ENCODE peak calls at places on chromosomes 4 and X, in four cellular contexts. C is activated CD4-positive, alpha-beta T cell treated with anti-CD3 and anti-CD28 coated beads, Interleukin-2, amount 50 U/mL, for 1 hour; F is cardiac muscle cell; N is HT1080. H is an unnamed sample.

GRCh38 chrX:76279007-76279406 is 106.1 kb downstream of the PBDC1 start:
- DNase-seq in N (peak; percentile 8), F (peak; percentile 58), C (peak; percentile 32), H (peak; percentile 29)

GRCh38 chrX:71911731-71912050 is 1.0 kb downstream of the NHSL2 start:
- DNase-seq in C (no peak), N (no peak), F (no peak), H (no peak)

GRCh38 chrX:67720344-67720743 is 176.5 kb downstream of the AR start:
- DNase-seq in F (peak; percentile 2), C (no peak), N (no peak), H (no peak)

GRCh38 chr4:73311428-73311827 is 52.8 kb upstream of the ANKRD17 start:
- DNase-seq in N (peak; percentile 47), F (peak; percentile 56), C (no peak), H (no peak)

GRCh38 chr4:26896636-26897035 is 36.0 kb downstream of the STIM2 start:
- DNase-seq in N (peak; percentile 47), C (no peak), F (peak; percentile 25), H (no peak)

GRCh38 chr4:176778491-176778890 is 14.2 kb downstream of the VEGFC start:
- DNase-seq in F (peak; percentile 72), C (no peak), N (peak; percentile 48), H (no peak)

GRCh38 chrX:126342859-126343258 is 176.8 kb upstream of the DCAF12L2 start:
- DNase-seq in F (no peak), N (no peak), C (no peak), H (no peak)

GRCh38 chr4:127484101-127484500 is 148.7 kb upstream of the INTU start:
- DNase-seq in N (no peak), F (no peak), C (no peak), H (no peak)

GRCh38 chr4:12716896-12717295 is 767.2 kb downstream of the RAB28 start:
- DNase-seq in F (no peak), N (no peak), C (no peak), H (no peak)

GRCh38 chr4:168203233-168203911 is 111.0 kb downstream of the ANXA10 start:
- DNase-seq in C (no peak), N (no peak), F (no peak), H (no peak)

GRCh38 chr4:71711044-71711984 is 72.6 kb downstream of the GC start:
- DNase-seq in F (no peak), N (no peak), C (no peak), H (no peak)

GRCh38 chr4:183287677-183288076 is 32.4 kb downstream of the CLDN22 start:
- DNase-seq in F (no peak), N (no peak), C (no peak), H (no peak)

GRCh38 chr4:64713256-64713840 is 304.1 kb upstream of the TECRL start:
- DNase-seq in C (no peak), F (peak; percentile 20), N (peak; percentile 22), H (no peak)

GRCh38 chr4:23423540-23423939 is 466.3 kb downstream of the PPARGC1A start:
- DNase-seq in N (no peak), C (no peak), F (no peak), H (no peak)

GRCh38 chr4:176193126-176193525 is 2.3 kb downstream of the SPATA4 start:
- DNase-seq in F (peak; percentile 38), N (peak; percentile 10), C (no peak), H (no peak)

GRCh38 chr4:8015512-8015911 is 75.9 kb upstream of the AFAP1 start:
- DNase-seq in N (peak; percentile 21), C (no peak), F (peak; percentile 16), H (no peak)

GRCh38 chr4:81698536-81698935 is 226.8 kb upstream of the RASGEF1B start:
- DNase-seq in F (no peak), N (no peak), C (no peak), H (no peak)

GRCh38 chr4:84503495-84504437 is 4.7 kb upstream of the NKX6-1 start:
- DNase-seq in C (no peak), F (peak; percentile 80), N (peak; percentile 64), H (no peak)

GRCh38 chr4:764405-765169 is 59.0 kb downstream of the PCGF3 start:
- DNase-seq in F (no peak), C (no peak), N (no peak), H (no peak)

GRCh38 chrX:125203379-125203736 is 116.3 kb upstream of the TEX13C start:
- DNase-seq in N (no peak), F (no peak), C (no peak), H (peak; percentile 10)

GRCh38 chr4:26589699-26590098 is 5.8 kb downstream of the TBC1D19 start:
- DNase-seq in C (no peak), N (no peak), F (no peak), H (no peak)

GRCh38 chrX:40171513-40172168 is 73.9 kb upstream of the BCOR start:
- DNase-seq in F (peak; percentile 53), C (no peak), N (no peak), H (no peak)

GRCh38 chrX:101639583-101639982 is 20.1 kb downstream of the ARMCX2 start:
- DNase-seq in F (no peak), C (no peak), N (no peak), H (no peak)

GRCh38 chrX:9897761-9898161 is 69.4 kb upstream of the CLDN34 start:
- DNase-seq in C (no peak), F (peak; percentile 80), N (peak; percentile 83), H (no peak)

GRCh38 chr4:143035661-143036060 is 149.1 kb upstream of the USP38 start:
- DNase-seq in N (no peak), C (no peak), F (no peak), H (no peak)

GRCh38 chrX:134537179-134537945 is 77.4 kb downstream of the HPRT1 start:
- DNase-seq in N (peak; percentile 90), C (no peak), F (peak; percentile 85), H (no peak)

GRCh38 chr4:6177587-6178197 is 22.7 kb downstream of the JAKMIP1 start:
- DNase-seq in F (no peak), C (peak; percentile 17), N (peak; percentile 18), H (no peak)

GRCh38 chr4:45475490-45475889 is 648.4 kb downstream of the GABRG1 start:
- DNase-seq in N (no peak), C (no peak), F (no peak), H (no peak)

GRCh38 chr4:73257995-73258667 is 467 bp downstream of the ANKRD17 start:
- DNase-seq in C (no peak), N (peak; percentile 41), F (peak; percentile 51), H (no peak)

GRCh38 chrX:131816551-131817136 is 206.5 kb upstream of the STK26 start:
- DNase-seq in F (no peak), C (peak; percentile 66), N (no peak), H (no peak)

GRCh38 chr4:35818520-35818919 is 425.8 kb downstream of the ARAP2 start:
- DNase-seq in C (no peak), N (peak; percentile 59), F (no peak), H (no peak)

GRCh38 chr4:116358633-116359222 is 726.6 kb downstream of the TRAM1L1 start:
- DNase-seq in C (no peak), N (peak; percentile 86), F (peak; percentile 72), H (peak; percentile 55)

GRCh38 chr4:182194115-182194834 is 48.9 kb upstream of the TENM3 start:
- DNase-seq in C (no peak), N (no peak), F (no peak), H (no peak)